ENCODE peak calls at places on chromosomes 3 and 15, in nine cellular contexts. H, C, Y, D, U, O, X, Q and P are unnamed samples.
A peak's percentile ranks its signal among the peaks of the same experiment; 100 is the strongest.

GRCh38 chr3:60417590-60417989 is 833.7 kb downstream of the FHIT start:
- DNase-seq in H (no peak), C (no peak), Y (no peak), D (no peak), U (no peak), O (no peak), X (no peak), Q (no peak), P (no peak)

GRCh38 chr3:198113219-198114053 is 153.4 kb downstream of the LMLN start:
- DNase-seq in H (no peak), C (no peak), Y (no peak), D (no peak), U (peak; percentile 52), O (no peak), X (no peak), Q (no peak), P (no peak)

GRCh38 chr3:161316006-161316689 is 55.2 kb downstream of the SPTSSB start:
- DNase-seq in H (no peak), C (no peak), Y (peak; percentile 13), D (no peak), U (no peak), O (no peak), X (no peak), Q (no peak), P (no peak)

GRCh38 chr15:96093063-96093462 is 237.4 kb upstream of the NR2F2 start:
- DNase-seq in H (no peak), C (no peak), Y (no peak), D (no peak), U (no peak), O (no peak), X (no peak), Q (no peak), P (no peak)

GRCh38 chr3:148315756-148316155 is 381.9 kb upstream of the AGTR1 start:
- DNase-seq in H (no peak), C (no peak), Y (no peak), D (no peak), U (no peak), O (no peak), X (no peak), Q (no peak), P (no peak)

GRCh38 chr15:95295311-95295710 is 1035.2 kb upstream of the NR2F2 start:
- DNase-seq in H (no peak), C (no peak), Y (no peak), D (no peak), U (no peak), O (no peak), X (no peak), Q (no peak), P (no peak)

GRCh38 chr3:169172535-169172934 is 491.0 kb downstream of the MECOM start:
- DNase-seq in H (no peak), C (no peak), Y (no peak), D (no peak), U (no peak), O (no peak), X (no peak), Q (no peak), P (no peak)

GRCh38 chr15:79673416-79674123 is 223.2 kb downstream of the MTHFS start:
- DNase-seq in H (no peak), C (no peak), Y (peak; percentile 36), D (no peak), U (no peak), O (no peak), X (no peak), Q (no peak), P (no peak)

GRCh38 chr3:99213019-99213418 is 311.5 kb upstream of the DCBLD2 start:
- DNase-seq in H (no peak), C (no peak), Y (no peak), D (no peak), U (no peak), O (no peak), X (no peak), Q (no peak), P (no peak)

GRCh38 chr3:99218468-99218867 is 317.0 kb upstream of the DCBLD2 start:
- DNase-seq in H (no peak), C (no peak), Y (no peak), D (no peak), U (no peak), O (no peak), X (no peak), Q (no peak), P (no peak)
- TF ChIP-seq CTCF in H (no peak), C (no peak), Y (no peak), D (no peak), U (no peak), O (no peak), X (no peak), Q (no peak), P (no peak)

GRCh38 chr3:23004971-23005370 is 198.2 kb upstream of the UBE2E2 start:
- DNase-seq in H (no peak), C (peak; percentile 31), Y (peak; percentile 61), D (no peak), U (no peak), O (no peak), X (no peak), Q (no peak), P (no peak)
- H3K4me1 ChIP-seq in H (peaks cover 5% of the 10 kb centered on the region), C (no peaks in the 10 kb centered on the region), Y (peaks cover 20% of the 10 kb centered on the region), D (peaks cover 3% of the 10 kb centered on the region), U (no peaks in the 10 kb centered on the region), O (peaks cover 18% of the 10 kb centered on the region), X (no peaks in the 10 kb centered on the region), Q (no peaks in the 10 kb centered on the region), P (peaks cover 2% of the 10 kb centered on the region)

GRCh38 chr3:195542261-195542660 is 864 bp downstream of the PPP1R2 start:
- DNase-seq in H (no peak), C (no peak), Y (no peak), D (no peak), U (no peak), O (no peak), X (no peak), Q (no peak), P (no peak)

GRCh38 chr3:195542691-195543641 is at the start of gene PPP1R2:
- DNase-seq in H (peak; percentile 95), C (peak; percentile 75), Y (peak; percentile 88), D (peak; percentile 59), U (peak; percentile 97), O (peak; percentile 92), X (peak; percentile 94), Q (peak; percentile 83), P (peak; percentile 96)

GRCh38 chr3:195540031-195540430 is 3.1 kb downstream of the PPP1R2 start:
- DNase-seq in H (no peak), C (no peak), Y (no peak), D (no peak), U (no peak), O (no peak), X (no peak), Q (no peak), P (no peak)

GRCh38 chr3:195539479-195539878 is 3.6 kb downstream of the PPP1R2 start:
- DNase-seq in H (no peak), C (no peak), Y (no peak), D (no peak), U (no peak), O (no peak), X (no peak), Q (no peak), P (no peak)

GRCh38 chr3:195540526-195540925 is 2.6 kb downstream of the PPP1R2 start:
- DNase-seq in H (no peak), C (no peak), Y (no peak), D (no peak), U (no peak), O (no peak), X (no peak), Q (no peak), P (no peak)
- H3K4me3 ChIP-seq in H (no peak overlapping the region), C (peak overlapping the region; percentile 91), Y (no peak overlapping the region), D (no peak overlapping the region), U (peak overlapping the region; percentile 65), O (peak overlapping the region; percentile 90), X (no peak overlapping the region), Q (peak overlapping the region; percentile 90), P (peak overlapping the region; percentile 88)

DNA sequence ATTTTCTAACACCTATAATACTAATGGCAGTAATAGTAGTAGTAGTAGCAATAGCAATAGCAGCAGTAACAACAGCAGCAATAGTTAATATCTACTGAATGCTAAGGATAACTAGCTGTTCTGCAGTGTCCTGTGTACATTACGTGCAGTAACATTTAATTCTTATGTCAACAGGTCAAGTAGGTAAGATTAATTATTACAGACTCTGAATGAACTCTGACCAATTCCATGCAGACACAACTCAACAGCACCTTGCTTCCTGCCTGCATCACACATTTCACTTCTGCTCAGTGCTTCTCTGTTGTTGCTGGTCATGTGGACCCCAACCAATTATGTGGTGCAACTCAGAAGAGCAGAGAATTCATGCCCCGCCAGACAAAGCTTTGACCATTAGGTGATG is 39.9 kb upstream of the ARHGEF26 start:
- DNase-seq in H (no peak), C (no peak), Y (no peak), D (no peak), U (no peak), O (no peak), X (no peak), Q (no peak), P (no peak)
- TF ChIP-seq CTCF in H (no peak), C (no peak), Y (no peak), D (no peak), U (no peak), O (no peak), X (no peak), Q (no peak), P (no peak)

DNA sequence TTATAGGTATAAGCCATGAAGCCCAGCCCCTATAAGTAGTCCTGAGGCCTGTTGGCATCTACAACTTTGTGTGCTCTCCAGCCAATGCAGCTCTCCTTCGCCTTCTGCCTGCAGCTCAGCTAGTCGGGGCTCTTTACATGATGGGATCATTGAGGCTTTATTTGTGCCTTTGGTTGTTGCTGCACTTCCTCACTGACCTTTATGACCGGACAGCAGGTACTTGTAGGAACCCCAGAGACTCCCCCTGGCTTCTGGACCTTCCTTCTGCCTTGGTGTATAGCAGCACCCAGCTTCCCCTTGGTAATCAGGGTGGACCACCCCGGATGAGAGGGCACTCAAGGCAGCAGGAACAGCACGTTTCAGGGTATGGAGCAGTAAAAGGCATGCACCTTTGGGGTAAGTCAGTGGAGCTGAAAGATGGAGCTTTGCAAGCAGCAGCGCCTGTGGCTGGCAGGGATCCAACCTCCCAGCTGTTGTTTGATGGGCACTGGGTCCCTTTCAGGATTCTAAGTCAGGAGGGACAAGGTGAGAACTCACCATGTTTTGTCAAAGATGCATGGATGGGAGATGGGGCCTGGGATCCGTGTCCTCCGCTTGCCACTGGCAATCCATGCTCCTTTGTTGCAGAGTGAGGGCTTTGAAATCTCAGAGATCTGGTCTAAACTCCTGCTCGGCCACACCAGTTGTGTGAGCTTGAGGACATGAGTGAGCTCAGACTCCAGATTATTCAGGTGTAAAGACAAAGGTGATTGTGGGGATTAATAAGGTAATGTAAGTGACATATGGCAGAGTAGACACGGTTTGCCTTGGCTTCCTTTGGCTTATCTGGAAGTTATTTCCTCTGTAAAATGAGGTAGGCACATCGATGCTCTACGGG is 65.1 kb upstream of the KLF13 start:
- DNase-seq in H (peak; percentile 60), C (no peak), Y (no peak), D (no peak), U (no peak), O (no peak), X (no peak), Q (no peak), P (peak; percentile 40)
- H3K4me1 ChIP-seq in H (no peaks in the 10 kb centered on the region), C (peaks cover 68% of the 10 kb centered on the region), Y (peaks cover 24% of the 10 kb centered on the region), D (peaks cover 34% of the 10 kb centered on the region), U (peaks cover 9% of the 10 kb centered on the region), O (peaks cover 5% of the 10 kb centered on the region), X (no peaks in the 10 kb centered on the region), Q (peaks cover 59% of the 10 kb centered on the region), P (peaks cover 36% of the 10 kb centered on the region)

GRCh38 chr15:67998599-67999122 is 55.5 kb upstream of the PIAS1 start:
- DNase-seq in H (no peak), C (no peak), Y (peak; percentile 57), D (no peak), U (no peak), O (no peak), X (no peak), Q (no peak), P (no peak)
- H3K4me3 ChIP-seq in H (no peak overlapping the region), C (no peak overlapping the region), Y (peak overlapping the region; percentile 18), D (no peak overlapping the region), U (no peak overlapping the region), O (no peak overlapping the region), X (no peak overlapping the region), Q (no peak overlapping the region), P (no peak overlapping the region)